ENCODE peak calls at places on chromosomes 1 and 21, in six cellular contexts. One of them, this sample, is unnamed.

GRCh38 chr21:28215214-28215954 is 777.3 kb downstream of the LTN1 start:
- DNase-seq in GM12878: no peak
- DNase-seq in endothelial cell of umbilical vein: no peak
- DNase-seq in A549: no peak
- DNase-seq in HepG2: no peak
- DNase-seq in K562: no peak
- DNase-seq in this sample: no peak

GRCh38 chr1:246680180-246680579 is 44.0 kb upstream of the SCCPDH start:
- DNase-seq in GM12878: no peak
- DNase-seq in A549: no peak
- DNase-seq in HepG2: no peak
- DNase-seq in K562: no peak
- DNase-seq in endothelial cell of umbilical vein: peak
- DNase-seq in this sample: no peak

GRCh38 chr21:45019887-45020537 is 54.4 kb upstream of the ADARB1 start:
- DNase-seq in endothelial cell of umbilical vein: no peak
- DNase-seq in K562: no peak
- DNase-seq in GM12878: no peak
- DNase-seq in HepG2: no peak
- DNase-seq in A549: no peak
- DNase-seq in this sample: no peak

GRCh38 chr21:43864806-43865470 is at the start of gene AGPAT3:
- DNase-seq in A549: no peak
- DNase-seq in GM12878: no peak
- DNase-seq in HepG2: no peak
- DNase-seq in endothelial cell of umbilical vein: no peak
- DNase-seq in K562: peak
- DNase-seq in this sample: peak

GRCh38 chr1:111145963-111146768 is 6.1 kb downstream of the CEPT1 start:
- DNase-seq in K562: no peak
- DNase-seq in HepG2: no peak
- DNase-seq in GM12878: no peak
- DNase-seq in A549: no peak
- DNase-seq in endothelial cell of umbilical vein: no peak
- DNase-seq in this sample: no peak

GRCh38 chr1:97139512-97139911 is 417.9 kb downstream of the PTBP2 start:
- DNase-seq in HepG2: no peak
- DNase-seq in A549: no peak
- DNase-seq in K562: no peak
- DNase-seq in endothelial cell of umbilical vein: no peak
- DNase-seq in GM12878: no peak
- DNase-seq in this sample: no peak

GRCh38 chr1:188228623-188229022 is 1399.9 kb downstream of the PLA2G4A start:
- DNase-seq in HepG2: no peak
- DNase-seq in K562: no peak
- DNase-seq in GM12878: no peak
- DNase-seq in endothelial cell of umbilical vein: no peak
- DNase-seq in A549: no peak
- DNase-seq in this sample: no peak

GRCh38 chr1:16441312-16441641 is 753 bp downstream of the NECAP2 start:
- DNase-seq in K562: no peak
- DNase-seq in A549: no peak
- DNase-seq in GM12878: no peak
- DNase-seq in HepG2: no peak
- DNase-seq in endothelial cell of umbilical vein: peak
- DNase-seq in this sample: peak

GRCh38 chr1:228332797-228333738 is 73.6 kb downstream of the TRIM11 start:
- DNase-seq in K562: no peak
- DNase-seq in GM12878: no peak
- DNase-seq in A549: no peak
- DNase-seq in HepG2: no peak
- DNase-seq in endothelial cell of umbilical vein: no peak
- DNase-seq in this sample: no peak

GRCh38 chr1:239575113-239575512 is 188.7 kb downstream of the CHRM3 start:
- DNase-seq in GM12878: no peak
- DNase-seq in HepG2: no peak
- DNase-seq in K562: no peak
- DNase-seq in endothelial cell of umbilical vein: no peak
- DNase-seq in A549: no peak
- DNase-seq in this sample: no peak

GRCh38 chr1:17581389-17582123 is 42.1 kb downstream of the ARHGEF10L start:
- DNase-seq in endothelial cell of umbilical vein: no peak
- DNase-seq in A549: no peak
- DNase-seq in K562: no peak
- DNase-seq in GM12878: no peak
- DNase-seq in HepG2: peak
- DNase-seq in this sample: no peak

GRCh38 chr1:100076319-100076718 is 56.4 kb downstream of the SASS6 start:
- DNase-seq in HepG2: no peak
- DNase-seq in GM12878: no peak
- DNase-seq in K562: no peak
- DNase-seq in endothelial cell of umbilical vein: no peak
- DNase-seq in A549: no peak
- DNase-seq in this sample: no peak

GRCh38 chr21:45992311-45993209 is 11.0 kb downstream of the COL6A1 start:
- DNase-seq in A549: no peak
- DNase-seq in HepG2: no peak
- DNase-seq in K562: no peak
- DNase-seq in endothelial cell of umbilical vein: no peak
- DNase-seq in GM12878: no peak
- DNase-seq in this sample: no peak

GRCh38 chr21:36640260-36641244 is 58.4 kb upstream of the SIM2 start:
- DNase-seq in endothelial cell of umbilical vein: peak
- DNase-seq in A549: no peak
- DNase-seq in K562: no peak
- DNase-seq in GM12878: no peak
- DNase-seq in HepG2: no peak
- DNase-seq in this sample: peak

GRCh38 chr1:184622136-184622823 is 132.4 kb downstream of the EDEM3 start:
- DNase-seq in endothelial cell of umbilical vein: peak
- DNase-seq in HepG2: no peak
- DNase-seq in GM12878: no peak
- DNase-seq in K562: no peak
- DNase-seq in A549: peak
- DNase-seq in this sample: no peak

GRCh38 chr1:209808059-209808494 is 2.1 kb upstream of the IRF6 start:
- DNase-seq in A549: peak
- DNase-seq in HepG2: peak
- DNase-seq in K562: peak
- DNase-seq in endothelial cell of umbilical vein: peak
- DNase-seq in GM12878: no peak
- DNase-seq in this sample: no peak

GRCh38 chr1:31511848-31512615 is 64.3 kb upstream of the TINAGL1 start:
- DNase-seq in GM12878: no peak
- DNase-seq in HepG2: peak
- DNase-seq in A549: no peak
- DNase-seq in K562: no peak
- DNase-seq in endothelial cell of umbilical vein: no peak
- DNase-seq in this sample: no peak

GRCh38 chr21:32256873-32257620 is 21.8 kb downstream of the MIS18A start:
- DNase-seq in K562: no peak
- DNase-seq in endothelial cell of umbilical vein: peak
- DNase-seq in GM12878: no peak
- DNase-seq in A549: peak
- DNase-seq in HepG2: no peak
- DNase-seq in this sample: no peak

GRCh38 chr1:12034381-12034801 is 15.1 kb downstream of the MIIP start:
- DNase-seq in A549: no peak
- DNase-seq in K562: peak
- DNase-seq in GM12878: no peak
- DNase-seq in HepG2: peak
- DNase-seq in endothelial cell of umbilical vein: no peak
- DNase-seq in this sample: peak

GRCh38 chr1:116580446-116581322 is 9.9 kb upstream of the CD58 start:
- DNase-seq in HepG2: no peak
- DNase-seq in GM12878: no peak
- DNase-seq in endothelial cell of umbilical vein: no peak
- DNase-seq in K562: peak
- DNase-seq in A549: no peak
- DNase-seq in this sample: no peak

GRCh38 chr1:36284061-36284460 is 22.1 kb upstream of the SH3D21 start:
- DNase-seq in A549: no peak
- DNase-seq in K562: no peak
- DNase-seq in HepG2: no peak
- DNase-seq in GM12878: no peak
- DNase-seq in endothelial cell of umbilical vein: no peak
- DNase-seq in this sample: no peak

GRCh38 chr1:7519861-7520408 is 251.2 kb upstream of the VAMP3 start:
- DNase-seq in HepG2: no peak
- DNase-seq in GM12878: no peak
- DNase-seq in A549: no peak
- DNase-seq in K562: no peak
- DNase-seq in endothelial cell of umbilical vein: no peak
- DNase-seq in this sample: no peak

GRCh38 chr1:154745286-154745731 is 124.8 kb downstream of the KCNN3 start:
- DNase-seq in K562: no peak
- DNase-seq in GM12878: peak
- DNase-seq in HepG2: no peak
- DNase-seq in endothelial cell of umbilical vein: no peak
- DNase-seq in A549: no peak
- DNase-seq in this sample: peak

GRCh38 chr1:154624756-154625643 is 17.0 kb upstream of the ADAR start:
- DNase-seq in endothelial cell of umbilical vein: no peak
- DNase-seq in HepG2: no peak
- DNase-seq in GM12878: no peak
- DNase-seq in K562: no peak
- DNase-seq in A549: no peak
- DNase-seq in this sample: no peak

GRCh38 chr1:246907472-246907871 is 24.3 kb downstream of the AHCTF1 start:
- DNase-seq in endothelial cell of umbilical vein: peak
- DNase-seq in A549: peak
- DNase-seq in HepG2: peak
- DNase-seq in GM12878: no peak
- DNase-seq in K562: no peak
- DNase-seq in this sample: peak

GRCh38 chr1:25174363-25174729 is 58.0 kb downstream of the SYF2 start:
- DNase-seq in K562: no peak
- DNase-seq in endothelial cell of umbilical vein: no peak
- DNase-seq in A549: no peak
- DNase-seq in GM12878: no peak
- DNase-seq in HepG2: peak
- DNase-seq in this sample: no peak

GRCh38 chr1:109644670-109645069 is 11.2 kb upstream of the GSTM4 start:
- DNase-seq in K562: no peak
- DNase-seq in A549: no peak
- DNase-seq in GM12878: no peak
- DNase-seq in endothelial cell of umbilical vein: peak
- DNase-seq in HepG2: no peak
- DNase-seq in this sample: no peak

GRCh38 chr1:197062692-197063091 is 4.4 kb downstream of the F13B start:
- DNase-seq in endothelial cell of umbilical vein: no peak
- DNase-seq in A549: no peak
- DNase-seq in K562: no peak
- DNase-seq in HepG2: no peak
- DNase-seq in GM12878: peak
- DNase-seq in this sample: no peak
- TF ChIP-seq MYC in endothelial cell of umbilical vein: no peak
- TF ChIP-seq MYC in A549: no peak
- TF ChIP-seq MYC in K562: no peak
- TF ChIP-seq MYC in HepG2: no peak
- TF ChIP-seq MYC in GM12878: no peak
- TF ChIP-seq MYC in this sample: no peak

GRCh38 chr21:42073140-42074099 is 2.3 kb downstream of the UMODL1 start:
- DNase-seq in endothelial cell of umbilical vein: no peak
- DNase-seq in HepG2: no peak
- DNase-seq in K562: no peak
- DNase-seq in A549: no peak
- DNase-seq in GM12878: no peak
- DNase-seq in this sample: peak
- TF ChIP-seq CTCF in endothelial cell of umbilical vein: no peak
- TF ChIP-seq CTCF in HepG2: no peak
- TF ChIP-seq CTCF in K562: no peak
- TF ChIP-seq CTCF in A549: no peak
- TF ChIP-seq CTCF in GM12878: no peak
- TF ChIP-seq CTCF in this sample: no peak

DNA sequence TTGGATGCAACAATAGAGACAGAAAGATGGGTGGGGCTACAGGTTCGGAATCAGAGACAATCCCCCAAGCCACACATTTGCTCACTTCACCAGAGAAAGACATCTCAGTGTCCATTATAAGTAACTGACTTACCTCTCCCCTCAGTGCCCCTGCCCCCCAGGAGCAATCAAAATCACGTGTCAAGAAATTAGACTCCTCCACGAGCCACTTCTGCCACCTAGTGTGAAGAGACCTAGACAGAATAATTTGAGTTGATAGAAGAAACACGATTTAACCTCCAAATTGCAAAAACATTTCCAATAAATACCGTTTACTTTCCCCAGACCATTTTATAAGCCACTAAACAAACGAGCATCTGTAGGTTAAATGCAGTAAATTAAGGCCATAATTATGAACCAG is 123.2 kb downstream of the SLC30A10 start:
- DNase-seq in A549: peak
- DNase-seq in K562: no peak
- DNase-seq in endothelial cell of umbilical vein: no peak
- DNase-seq in GM12878: no peak
- DNase-seq in HepG2: no peak
- DNase-seq in this sample: no peak
- TF ChIP-seq MYC in A549: no peak
- TF ChIP-seq MYC in K562: no peak
- TF ChIP-seq MYC in endothelial cell of umbilical vein: no peak
- TF ChIP-seq MYC in GM12878: no peak
- TF ChIP-seq MYC in HepG2: no peak
- TF ChIP-seq MYC in this sample: no peak

GRCh38 chr1:151049458-151049857 is 1.9 kb downstream of the C1orf56 start:
- DNase-seq in HepG2: no peak
- DNase-seq in K562: no peak
- DNase-seq in GM12878: no peak
- DNase-seq in A549: no peak
- DNase-seq in endothelial cell of umbilical vein: no peak
- DNase-seq in this sample: no peak

GRCh38 chr1:151050051-151050688 is 2.6 kb downstream of the C1orf56 start:
- DNase-seq in K562: no peak
- DNase-seq in A549: no peak
- DNase-seq in endothelial cell of umbilical vein: no peak
- DNase-seq in HepG2: no peak
- DNase-seq in GM12878: no peak
- DNase-seq in this sample: no peak

GRCh38 chr1:151047591-151047924 is at the start of gene C1orf56:
- DNase-seq in K562: peak
- DNase-seq in A549: peak
- DNase-seq in GM12878: no peak
- DNase-seq in endothelial cell of umbilical vein: peak
- DNase-seq in HepG2: peak
- DNase-seq in this sample: peak

GRCh38 chr1:151047925-151048644 is 534 bp downstream of the C1orf56 start:
- DNase-seq in GM12878: no peak
- DNase-seq in endothelial cell of umbilical vein: peak
- DNase-seq in K562: no peak
- DNase-seq in A549: peak
- DNase-seq in HepG2: peak
- DNase-seq in this sample: peak

DNA sequence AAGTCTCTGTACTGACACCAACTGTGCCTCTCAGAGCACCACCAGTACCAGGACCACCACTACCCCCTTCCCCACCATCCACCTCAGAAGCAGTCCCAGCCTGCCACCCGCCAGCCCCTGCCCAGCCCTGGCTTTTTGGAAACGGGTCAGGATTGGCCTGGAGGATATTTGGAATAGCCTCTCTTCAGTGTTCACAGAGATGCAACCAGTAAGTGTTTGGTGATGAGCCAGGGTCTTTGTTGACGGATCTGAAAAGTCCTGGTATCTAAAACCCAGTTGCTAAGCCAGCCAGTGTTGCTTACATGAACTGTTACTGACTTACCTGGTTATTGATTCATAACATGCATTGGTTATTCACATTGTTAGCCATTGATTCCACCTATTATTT is 1.1 kb downstream of the C1orf56 start:
- DNase-seq in GM12878: no peak
- DNase-seq in endothelial cell of umbilical vein: no peak
- DNase-seq in HepG2: no peak
- DNase-seq in K562: no peak
- DNase-seq in A549: no peak
- DNase-seq in this sample: no peak
- TF ChIP-seq CTCF in GM12878: no peak
- TF ChIP-seq CTCF in endothelial cell of umbilical vein: no peak
- TF ChIP-seq CTCF in HepG2: no peak
- TF ChIP-seq CTCF in K562: no peak
- TF ChIP-seq CTCF in A549: no peak
- TF ChIP-seq CTCF in this sample: no peak